ENCODE peak calls at places on chromosomes 5 and 9, in four cellular contexts. D, W, G and O are unnamed samples.
A peak's percentile ranks its signal among the peaks of the same experiment; 100 is the strongest.

GRCh38 chr9:120791161-120791560 is 2.1 kb downstream of the FBXW2 start:
- DNase-seq in D (no peak), W (no peak), G (no peak), O (no peak)

GRCh38 chr5:130213607-130214006 is 309.3 kb downstream of the CHSY3 start:
- DNase-seq in D (no peak), W (no peak), G (no peak), O (no peak)

GRCh38 chr5:51960617-51961115 is 577.4 kb downstream of the ISL1 start:
- DNase-seq in D (no peak), W (no peak), G (no peak), O (no peak)

GRCh38 chr5:175752826-175753535 is 95.1 kb downstream of the HRH2 start:
- DNase-seq in D (no peak), W (no peak), G (no peak), O (no peak)

GRCh38 chr5:107743357-107744000 is 72.7 kb upstream of the EFNA5 start:
- DNase-seq in D (peak; percentile 6), W (no peak), G (no peak), O (no peak)

GRCh38 chr5:130135506-130135905 is 231.2 kb downstream of the CHSY3 start:
- DNase-seq in D (no peak), W (no peak), G (no peak), O (no peak)

GRCh38 chr9:128153947-128154695 is 4.9 kb downstream of the LCN2 start:
- DNase-seq in D (no peak), W (no peak), G (peak; percentile 26), O (no peak)

GRCh38 chr9:93637886-93638285 is 61.5 kb downstream of the PHF2 start:
- DNase-seq in D (no peak), W (no peak), G (no peak), O (no peak)

GRCh38 chr9:5499889-5500398 is 10.4 kb upstream of the PDCD1LG2 start:
- DNase-seq in D (no peak), W (no peak), G (no peak), O (no peak)

GRCh38 chr5:176781638-176782570 is 28.5 kb upstream of the UNC5A start:
- DNase-seq in D (no peak), W (no peak), G (no peak), O (no peak)

GRCh38 chr5:90590-91547 is 1.1 kb upstream of the PLEKHG4B start:
- DNase-seq in D (no peak), W (no peak), G (no peak), O (no peak)

GRCh38 chr9:18325337-18326011 is 148.5 kb upstream of the ADAMTSL1 start:
- DNase-seq in D (no peak), W (peak; percentile 5), G (no peak), O (no peak)

GRCh38 chr5:32308951-32309350 is 3.8 kb downstream of the MTMR12 start:
- DNase-seq in D (no peak), W (no peak), G (no peak), O (no peak)

DNA sequence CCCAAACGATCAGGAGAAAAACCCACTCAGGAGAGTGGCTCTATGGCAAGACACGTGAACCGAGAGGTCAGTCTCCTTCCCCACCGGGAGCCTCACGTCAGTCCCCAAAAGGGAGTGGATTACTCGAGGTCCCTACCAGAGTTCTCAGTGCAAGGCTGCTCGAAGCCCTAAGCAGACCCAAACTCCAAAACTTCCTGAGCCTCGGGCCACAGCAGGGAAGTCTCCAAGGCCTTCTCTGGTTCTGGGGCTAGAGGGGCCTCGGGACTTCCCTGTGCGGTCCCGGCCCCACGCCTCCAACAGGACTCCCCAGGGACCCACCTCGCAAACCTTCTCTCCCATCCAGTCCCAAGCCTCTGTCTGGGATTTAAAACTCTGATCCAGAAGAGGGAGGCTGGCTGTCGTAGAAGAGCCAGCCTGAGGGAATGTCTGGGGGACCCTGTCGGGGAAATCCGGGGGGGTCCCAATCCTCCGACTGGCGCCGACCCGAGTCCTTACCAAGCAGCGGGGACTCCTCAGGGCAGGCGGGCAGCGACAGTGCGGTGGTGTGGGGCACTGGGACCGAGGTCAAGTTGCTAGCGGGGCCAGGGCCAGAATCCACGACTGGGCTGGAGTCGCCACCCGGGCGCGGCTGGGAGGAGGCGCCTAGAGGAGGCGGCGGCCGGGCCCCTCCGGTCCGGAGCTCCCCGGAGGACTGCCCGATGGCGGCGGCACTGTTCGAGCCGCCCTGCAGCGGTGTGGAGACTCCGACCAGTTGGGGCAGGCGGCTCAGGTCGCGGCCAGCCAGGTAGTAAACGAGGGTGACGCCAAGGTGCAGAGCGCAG is 663 bp downstream of the B4GALT1 start:
- DNase-seq in D (peak; percentile 53), W (no peak), G (peak; percentile 55), O (no peak)
- TF ChIP-seq HMGXB4 in D (no peak), W (no peak), G (no peak), O (no peak)

GRCh38 chr5:34923694-34924461 is 5.5 kb upstream of the DNAJC21 start:
- DNase-seq in D (peak; percentile 72), W (no peak), G (peak; percentile 59), O (no peak)
- TF ChIP-seq HMGXB4 in D (no peak), W (no peak), G (no peak), O (no peak)

GRCh38 chr5:62717211-62717927 is 138.8 kb downstream of the LRRC70 start:
- DNase-seq in D (no peak), W (no peak), G (no peak), O (no peak)
- TF ChIP-seq HMGXB4 in D (no peak), W (no peak), G (no peak), O (no peak)

DNA sequence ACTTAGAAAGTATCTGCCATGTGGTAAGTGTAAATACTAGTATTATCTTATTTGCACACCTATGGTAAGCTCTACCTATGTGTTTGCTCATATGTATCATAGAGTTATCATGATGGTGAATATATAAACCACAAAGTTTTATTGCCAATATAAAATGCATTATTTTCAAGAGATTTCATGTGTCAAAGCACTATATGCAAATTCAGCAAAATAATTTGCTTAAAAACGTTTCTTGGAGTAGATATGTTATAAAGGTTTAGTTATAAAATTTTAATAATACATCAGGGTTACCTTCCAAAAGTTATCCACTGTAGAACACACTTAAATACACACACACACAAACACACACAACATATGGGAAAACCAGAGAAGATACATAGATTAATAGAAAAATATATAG is 1431.7 kb upstream of the C9orf72 start:
- DNase-seq in D (no peak), W (no peak), G (no peak), O (no peak)
- TF ChIP-seq HMGXB4 in D (no peak), W (no peak), G (no peak), O (no peak)